ENCODE peak calls at places on chromosomes 12 and 14, in five cellular contexts. N, P, L, M and Z are unnamed samples.

GRCh38 chr12:101920906-101921305 is 43.5 kb downstream of the DRAM1 start:
- DNase-seq in M (no peak), N (no peak), P (no peak), L (peak; percentile 75), Z (no peak)

GRCh38 chr12:52539024-52539820 is 13.7 kb downstream of the KRT71 start:
- DNase-seq in L (peak; percentile 52), P (no peak), N (no peak), M (no peak), Z (peak; percentile 52)

GRCh38 chr12:24947541-24948451 is 1.1 kb downstream of the BCAT1 start:
- DNase-seq in P (no peak), L (peak; percentile 20), N (no peak), M (no peak), Z (no peak)

GRCh38 chr14:104881369-104881979 is 16.4 kb downstream of the CEP170B start:
- DNase-seq in P (no peak), M (peak; percentile 59), L (no peak), N (no peak), Z (peak; percentile 78)

GRCh38 chr14:26255213-26255612 is 342.6 kb downstream of the NOVA1 start:
- DNase-seq in N (no peak), M (no peak), P (no peak), L (peak; percentile 64), Z (no peak)

GRCh38 chr12:46370792-46371717 is 1.5 kb downstream of the SLC38A2 start:
- DNase-seq in M (peak; percentile 95), P (peak; percentile 83), L (peak; percentile 95), N (no peak), Z (peak; percentile 84)

GRCh38 chr14:78933948-78934524 is 763.9 kb downstream of the NRXN3 start:
- DNase-seq in N (peak; percentile 3), M (no peak), P (no peak), L (peak; percentile 44), Z (no peak)

GRCh38 chr12:67710582-67710981 is 62.0 kb downstream of the DYRK2 start:
- DNase-seq in N (no peak), L (peak; percentile 66), P (no peak), M (no peak), Z (no peak)

GRCh38 chr14:80906336-80906735 is 35.2 kb downstream of the CEP128 start:
- DNase-seq in N (no peak), P (no peak), M (no peak), L (no peak), Z (no peak)

GRCh38 chr12:51951843-51952722 is 584 bp downstream of the ACVR1B start:
- DNase-seq in P (no peak), M (peak; percentile 75), N (no peak), L (peak; percentile 49), Z (no peak)

GRCh38 chr14:100656996-100657395 is 69.7 kb upstream of the DLK1 start:
- DNase-seq in P (no peak), M (no peak), L (no peak), N (no peak), Z (no peak)

GRCh38 chr14:82855912-82856381 is 1322.3 kb upstream of the SEL1L start:
- DNase-seq in M (no peak), L (peak; percentile 13), N (no peak), P (no peak), Z (peak; percentile 22)

GRCh38 chr12:54701940-54702592 is 53.9 kb upstream of the DCD start:
- DNase-seq in M (no peak), N (peak; percentile 8), P (no peak), L (peak; percentile 60), Z (peak; percentile 77)

GRCh38 chr14:64880382-64881121 is 845 bp upstream of the SPTB start:
- DNase-seq in P (peak; percentile 29), M (peak; percentile 69), N (no peak), L (peak; percentile 6), Z (peak; percentile 38)

GRCh38 chr12:68943848-68944247 is 10.9 kb upstream of the CPM start:
- DNase-seq in L (no peak), N (no peak), P (no peak), M (no peak), Z (no peak)

GRCh38 chr12:112321277-112321676 is 61.0 kb downstream of the HECTD4 start:
- DNase-seq in L (no peak), P (no peak), M (no peak), N (no peak), Z (no peak)

GRCh38 chr12:1273051-1273450 is 282.0 kb downstream of the ERC1 start:
- DNase-seq in P (no peak), M (no peak), N (no peak), L (peak; percentile 30), Z (no peak)

GRCh38 chr14:71395151-71395604 is 487.9 kb downstream of the PCNX1 start:
- DNase-seq in M (no peak), N (no peak), P (no peak), L (peak; percentile 79), Z (no peak)

GRCh38 chr12:39620664-39621658 is 1.4 kb upstream of the ABCD2 start:
- DNase-seq in P (peak; percentile 21), M (no peak), N (no peak), L (no peak), Z (no peak)

GRCh38 chr14:58048219-58048618 is 103.8 kb downstream of the ARMH4 start:
- DNase-seq in P (no peak), N (no peak), M (no peak), L (no peak), Z (no peak)

GRCh38 chr14:20568393-20568792 is 7.5 kb upstream of the RNASE9 start:
- DNase-seq in P (no peak), L (no peak), M (no peak), N (no peak), Z (no peak)

GRCh38 chr14:94180655-94181271 is 6.6 kb downstream of the PPP4R4 start:
- DNase-seq in N (no peak), M (no peak), P (no peak), L (peak; percentile 63), Z (peak; percentile 46)

GRCh38 chr12:56720696-56721615 is 4.1 kb downstream of the NACA start:
- DNase-seq in N (no peak), L (no peak), P (no peak), M (no peak), Z (no peak)